ENCODE peak calls at places on chromosomes 2 and 18, in seven cellular contexts. One of them, this sample, is unnamed. For H3K4me1, the result is how much of the 10 kb centered on the place peaks cover.

GRCh38 chr2:44005831-44006230 is 10.0 kb upstream of the LRPPRC start:
- DNase-seq in fibroblast of lung: no peak
- DNase-seq in esophagus muscularis mucosa: no peak
- DNase-seq in IMR-90: peak
- DNase-seq in effector memory CD4-positive, alpha-beta T cell: no peak
- DNase-seq in astrocyte: peak
- DNase-seq in mesenchymal stem cell: no peak
- DNase-seq in this sample: no peak

GRCh38 chr2:173419506-173419905 is 64.8 kb downstream of the CDCA7 start:
- DNase-seq in fibroblast of lung: no peak
- DNase-seq in esophagus muscularis mucosa: no peak
- DNase-seq in IMR-90: no peak
- DNase-seq in effector memory CD4-positive, alpha-beta T cell: no peak
- DNase-seq in astrocyte: no peak
- DNase-seq in mesenchymal stem cell: no peak
- DNase-seq in this sample: no peak

GRCh38 chr2:233706720-233707119 is 6.0 kb upstream of the UGT1A5 start:
- DNase-seq in fibroblast of lung: no peak
- DNase-seq in esophagus muscularis mucosa: no peak
- DNase-seq in IMR-90: peak
- DNase-seq in effector memory CD4-positive, alpha-beta T cell: no peak
- DNase-seq in astrocyte: peak
- DNase-seq in mesenchymal stem cell: peak
- DNase-seq in this sample: no peak

GRCh38 chr2:191351298-191351697 is 106.1 kb downstream of the MYO1B start:
- DNase-seq in fibroblast of lung: no peak
- DNase-seq in esophagus muscularis mucosa: no peak
- DNase-seq in IMR-90: peak
- DNase-seq in effector memory CD4-positive, alpha-beta T cell: no peak
- DNase-seq in astrocyte: peak
- DNase-seq in mesenchymal stem cell: no peak
- DNase-seq in this sample: no peak

GRCh38 chr18:59075923-59076322 is 63.8 kb upstream of the SEC11C start:
- DNase-seq in fibroblast of lung: no peak
- DNase-seq in esophagus muscularis mucosa: no peak
- DNase-seq in IMR-90: no peak
- DNase-seq in effector memory CD4-positive, alpha-beta T cell: no peak
- DNase-seq in astrocyte: no peak
- DNase-seq in mesenchymal stem cell: no peak
- DNase-seq in this sample: no peak

GRCh38 chr2:218187650-218188025 is 20.9 kb upstream of the CXCR1 start:
- DNase-seq in fibroblast of lung: no peak
- DNase-seq in esophagus muscularis mucosa: no peak
- DNase-seq in IMR-90: no peak
- DNase-seq in effector memory CD4-positive, alpha-beta T cell: no peak
- DNase-seq in astrocyte: no peak
- DNase-seq in mesenchymal stem cell: no peak
- DNase-seq in this sample: no peak

GRCh38 chr2:20443276-20443920 is 3.5 kb upstream of the RHOB start:
- DNase-seq in fibroblast of lung: peak
- DNase-seq in esophagus muscularis mucosa: no peak
- DNase-seq in IMR-90: peak
- DNase-seq in effector memory CD4-positive, alpha-beta T cell: no peak
- DNase-seq in astrocyte: no peak
- DNase-seq in mesenchymal stem cell: peak
- DNase-seq in this sample: no peak

GRCh38 chr2:165584126-165584525 is 114.6 kb downstream of the CSRNP3 start:
- DNase-seq in fibroblast of lung: no peak
- DNase-seq in esophagus muscularis mucosa: no peak
- DNase-seq in IMR-90: no peak
- DNase-seq in effector memory CD4-positive, alpha-beta T cell: no peak
- DNase-seq in astrocyte: no peak
- DNase-seq in mesenchymal stem cell: no peak
- DNase-seq in this sample: no peak

GRCh38 chr2:178386951-178387602 is 63.9 kb downstream of the PRKRA start:
- DNase-seq in fibroblast of lung: no peak
- DNase-seq in esophagus muscularis mucosa: no peak
- DNase-seq in IMR-90: peak
- DNase-seq in effector memory CD4-positive, alpha-beta T cell: no peak
- DNase-seq in astrocyte: no peak
- DNase-seq in mesenchymal stem cell: peak
- DNase-seq in this sample: no peak

GRCh38 chr18:8536226-8536625 is 73.0 kb upstream of the RAB12 start:
- DNase-seq in fibroblast of lung: no peak
- DNase-seq in esophagus muscularis mucosa: no peak
- DNase-seq in IMR-90: no peak
- DNase-seq in effector memory CD4-positive, alpha-beta T cell: no peak
- DNase-seq in astrocyte: no peak
- DNase-seq in mesenchymal stem cell: no peak
- DNase-seq in this sample: no peak

GRCh38 chr2:202642567-202642966 is 7.8 kb downstream of the FAM117B start:
- DNase-seq in fibroblast of lung: no peak
- DNase-seq in esophagus muscularis mucosa: no peak
- DNase-seq in IMR-90: no peak
- DNase-seq in effector memory CD4-positive, alpha-beta T cell: no peak
- DNase-seq in astrocyte: no peak
- DNase-seq in mesenchymal stem cell: no peak
- DNase-seq in this sample: no peak

GRCh38 chr18:13221821-13222220 is 3.3 kb downstream of the LDLRAD4 start:
- DNase-seq in fibroblast of lung: peak
- DNase-seq in esophagus muscularis mucosa: no peak
- DNase-seq in IMR-90: no peak
- DNase-seq in effector memory CD4-positive, alpha-beta T cell: no peak
- DNase-seq in astrocyte: peak
- DNase-seq in mesenchymal stem cell: peak
- DNase-seq in this sample: no peak

GRCh38 chr18:48676346-48676745 is 137.5 kb downstream of the CTIF start:
- DNase-seq in fibroblast of lung: no peak
- DNase-seq in esophagus muscularis mucosa: no peak
- DNase-seq in IMR-90: no peak
- DNase-seq in effector memory CD4-positive, alpha-beta T cell: no peak
- DNase-seq in astrocyte: no peak
- DNase-seq in mesenchymal stem cell: no peak
- DNase-seq in this sample: no peak

GRCh38 chr2:222525776-222526175 is 101.4 kb downstream of the SGPP2 start:
- DNase-seq in fibroblast of lung: no peak
- DNase-seq in esophagus muscularis mucosa: no peak
- DNase-seq in IMR-90: no peak
- DNase-seq in effector memory CD4-positive, alpha-beta T cell: no peak
- DNase-seq in astrocyte: no peak
- DNase-seq in mesenchymal stem cell: no peak
- DNase-seq in this sample: no peak

GRCh38 chr2:68806511-68807109 is 64.6 kb downstream of the BMP10 start:
- DNase-seq in fibroblast of lung: peak
- DNase-seq in esophagus muscularis mucosa: peak
- DNase-seq in IMR-90: peak
- DNase-seq in effector memory CD4-positive, alpha-beta T cell: no peak
- DNase-seq in astrocyte: peak
- DNase-seq in mesenchymal stem cell: peak
- DNase-seq in this sample: no peak

GRCh38 chr2:137975280-137976271 is 11.3 kb downstream of the HNMT start:
- DNase-seq in fibroblast of lung: no peak
- DNase-seq in esophagus muscularis mucosa: no peak
- DNase-seq in IMR-90: no peak
- DNase-seq in effector memory CD4-positive, alpha-beta T cell: no peak
- DNase-seq in astrocyte: no peak
- DNase-seq in mesenchymal stem cell: no peak
- DNase-seq in this sample: no peak

GRCh38 chr2:12764075-12764722 is 47.5 kb downstream of the TRIB2 start:
- DNase-seq in fibroblast of lung: peak
- DNase-seq in esophagus muscularis mucosa: no peak
- DNase-seq in IMR-90: peak
- DNase-seq in effector memory CD4-positive, alpha-beta T cell: no peak
- DNase-seq in astrocyte: peak
- DNase-seq in mesenchymal stem cell: no peak
- DNase-seq in this sample: no peak

GRCh38 chr18:52288403-52289004 is 51.5 kb upstream of the DCC start:
- DNase-seq in fibroblast of lung: no peak
- DNase-seq in esophagus muscularis mucosa: no peak
- DNase-seq in IMR-90: no peak
- DNase-seq in effector memory CD4-positive, alpha-beta T cell: no peak
- DNase-seq in astrocyte: no peak
- DNase-seq in mesenchymal stem cell: no peak
- DNase-seq in this sample: no peak

GRCh38 chr2:70039366-70039765 is 47.9 kb upstream of the PCBP1 start:
- DNase-seq in fibroblast of lung: no peak
- DNase-seq in esophagus muscularis mucosa: no peak
- DNase-seq in IMR-90: no peak
- DNase-seq in effector memory CD4-positive, alpha-beta T cell: no peak
- DNase-seq in astrocyte: no peak
- DNase-seq in mesenchymal stem cell: no peak
- DNase-seq in this sample: no peak
- H3K4me1 ChIP-seq in fibroblast of lung: under half
- H3K4me1 ChIP-seq in esophagus muscularis mucosa: under half
- H3K4me1 ChIP-seq in IMR-90: under half
- H3K4me1 ChIP-seq in effector memory CD4-positive, alpha-beta T cell: under half
- H3K4me1 ChIP-seq in astrocyte: under half
- H3K4me1 ChIP-seq in mesenchymal stem cell: under half
- H3K4me1 ChIP-seq in this sample: under half

GRCh38 chr18:31491586-31491985 is 6.4 kb upstream of the DSG2 start:
- DNase-seq in fibroblast of lung: no peak
- DNase-seq in esophagus muscularis mucosa: no peak
- DNase-seq in IMR-90: no peak
- DNase-seq in effector memory CD4-positive, alpha-beta T cell: no peak
- DNase-seq in astrocyte: no peak
- DNase-seq in mesenchymal stem cell: no peak
- DNase-seq in this sample: no peak

GRCh38 chr18:31490387-31490786 is 7.6 kb upstream of the DSG2 start:
- DNase-seq in fibroblast of lung: no peak
- DNase-seq in esophagus muscularis mucosa: no peak
- DNase-seq in IMR-90: no peak
- DNase-seq in effector memory CD4-positive, alpha-beta T cell: no peak
- DNase-seq in astrocyte: peak
- DNase-seq in mesenchymal stem cell: no peak
- DNase-seq in this sample: no peak

GRCh38 chr18:31489311-31489710 is 8.7 kb upstream of the DSG2 start:
- DNase-seq in fibroblast of lung: no peak
- DNase-seq in esophagus muscularis mucosa: no peak
- DNase-seq in IMR-90: no peak
- DNase-seq in effector memory CD4-positive, alpha-beta T cell: no peak
- DNase-seq in astrocyte: peak
- DNase-seq in mesenchymal stem cell: no peak
- DNase-seq in this sample: no peak

GRCh38 chr18:31492671-31493070 is 5.3 kb upstream of the DSG2 start:
- DNase-seq in fibroblast of lung: no peak
- DNase-seq in esophagus muscularis mucosa: no peak
- DNase-seq in IMR-90: no peak
- DNase-seq in effector memory CD4-positive, alpha-beta T cell: no peak
- DNase-seq in astrocyte: no peak
- DNase-seq in mesenchymal stem cell: no peak
- DNase-seq in this sample: no peak

GRCh38 chr18:31490838-31491237 is 7.1 kb upstream of the DSG2 start:
- DNase-seq in fibroblast of lung: no peak
- DNase-seq in esophagus muscularis mucosa: no peak
- DNase-seq in IMR-90: no peak
- DNase-seq in effector memory CD4-positive, alpha-beta T cell: no peak
- DNase-seq in astrocyte: no peak
- DNase-seq in mesenchymal stem cell: no peak
- DNase-seq in this sample: no peak
- H3K4me1 ChIP-seq in fibroblast of lung: under half
- H3K4me1 ChIP-seq in esophagus muscularis mucosa: under half
- H3K4me1 ChIP-seq in IMR-90: under half
- H3K4me1 ChIP-seq in effector memory CD4-positive, alpha-beta T cell: under half
- H3K4me1 ChIP-seq in astrocyte: under half
- H3K4me1 ChIP-seq in mesenchymal stem cell: under half
- H3K4me1 ChIP-seq in this sample: under half

GRCh38 chr2:105378921-105379383 is 19.9 kb downstream of the FHL2 start:
- DNase-seq in fibroblast of lung: no peak
- DNase-seq in esophagus muscularis mucosa: no peak
- DNase-seq in IMR-90: no peak
- DNase-seq in effector memory CD4-positive, alpha-beta T cell: no peak
- DNase-seq in astrocyte: no peak
- DNase-seq in mesenchymal stem cell: no peak
- DNase-seq in this sample: no peak

GRCh38 chr2:105377871-105378270 is 21.0 kb downstream of the FHL2 start:
- DNase-seq in fibroblast of lung: no peak
- DNase-seq in esophagus muscularis mucosa: no peak
- DNase-seq in IMR-90: no peak
- DNase-seq in effector memory CD4-positive, alpha-beta T cell: no peak
- DNase-seq in astrocyte: no peak
- DNase-seq in mesenchymal stem cell: no peak
- DNase-seq in this sample: no peak

GRCh38 chr2:105376789-105377231 is 22.0 kb downstream of the FHL2 start:
- DNase-seq in fibroblast of lung: peak
- DNase-seq in esophagus muscularis mucosa: no peak
- DNase-seq in IMR-90: peak
- DNase-seq in effector memory CD4-positive, alpha-beta T cell: no peak
- DNase-seq in astrocyte: peak
- DNase-seq in mesenchymal stem cell: peak
- DNase-seq in this sample: no peak

GRCh38 chr2:105379741-105380186 is 19.1 kb downstream of the FHL2 start:
- DNase-seq in fibroblast of lung: no peak
- DNase-seq in esophagus muscularis mucosa: no peak
- DNase-seq in IMR-90: no peak
- DNase-seq in effector memory CD4-positive, alpha-beta T cell: no peak
- DNase-seq in astrocyte: no peak
- DNase-seq in mesenchymal stem cell: no peak
- DNase-seq in this sample: no peak

DNA sequence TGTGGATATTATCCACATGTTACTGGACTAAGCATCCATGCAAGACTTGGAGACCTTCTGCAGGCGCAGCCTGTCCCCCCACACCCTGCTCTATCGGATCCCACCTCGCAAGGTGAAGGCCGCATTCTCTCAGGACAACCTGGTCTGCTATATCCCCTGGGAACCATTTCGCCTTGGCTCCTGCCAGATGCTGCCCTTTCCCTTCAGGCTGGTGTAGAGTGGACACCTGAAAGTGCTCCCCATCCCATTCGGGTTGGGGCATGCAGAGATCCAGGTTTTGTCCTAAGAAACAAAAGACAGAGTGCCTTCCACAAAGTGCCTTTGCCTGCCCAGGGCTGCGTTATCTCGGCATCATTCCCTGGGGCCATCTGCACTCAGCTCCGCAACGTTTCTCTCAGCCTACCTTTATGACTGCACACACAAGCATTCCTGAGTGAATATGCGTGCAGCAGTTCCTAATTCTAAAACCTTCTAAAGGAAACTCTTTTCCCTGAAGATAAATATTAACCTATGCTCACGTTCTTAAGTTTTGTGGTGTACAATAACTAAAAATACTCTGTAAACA is 20.5 kb downstream of the FHL2 start:
- DNase-seq in fibroblast of lung: no peak
- DNase-seq in esophagus muscularis mucosa: no peak
- DNase-seq in IMR-90: no peak
- DNase-seq in effector memory CD4-positive, alpha-beta T cell: no peak
- DNase-seq in astrocyte: no peak
- DNase-seq in mesenchymal stem cell: no peak
- DNase-seq in this sample: no peak
- H3K4me1 ChIP-seq in fibroblast of lung: half or more
- H3K4me1 ChIP-seq in esophagus muscularis mucosa: half or more
- H3K4me1 ChIP-seq in IMR-90: half or more
- H3K4me1 ChIP-seq in effector memory CD4-positive, alpha-beta T cell: under half
- H3K4me1 ChIP-seq in astrocyte: half or more
- H3K4me1 ChIP-seq in mesenchymal stem cell: under half
- H3K4me1 ChIP-seq in this sample: under half

DNA sequence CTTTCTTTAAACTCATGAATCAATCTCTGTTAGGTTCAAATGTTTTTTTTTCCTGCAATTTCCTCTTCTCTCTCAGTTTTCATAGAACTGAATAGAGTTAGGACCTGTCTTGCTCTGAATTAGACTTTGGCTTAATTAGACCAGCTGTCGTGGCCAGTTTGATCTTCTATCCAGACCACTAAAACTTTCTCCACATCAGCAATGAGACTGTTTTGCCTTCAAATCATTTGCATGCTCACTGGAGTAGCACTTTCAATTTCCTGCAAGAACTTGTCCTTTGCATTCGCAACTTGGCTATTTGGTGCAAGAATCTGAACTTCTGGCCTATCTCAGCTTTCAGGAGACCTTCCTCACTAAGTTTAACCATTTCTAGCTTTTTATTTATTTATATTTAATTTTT is 2002.2 kb upstream of the PIK3C3 start:
- DNase-seq in fibroblast of lung: no peak
- DNase-seq in esophagus muscularis mucosa: no peak
- DNase-seq in IMR-90: no peak
- DNase-seq in effector memory CD4-positive, alpha-beta T cell: no peak
- DNase-seq in astrocyte: no peak
- DNase-seq in mesenchymal stem cell: no peak
- DNase-seq in this sample: no peak
- H3K4me1 ChIP-seq in fibroblast of lung: under half
- H3K4me1 ChIP-seq in esophagus muscularis mucosa: under half
- H3K4me1 ChIP-seq in IMR-90: under half
- H3K4me1 ChIP-seq in effector memory CD4-positive, alpha-beta T cell: under half
- H3K4me1 ChIP-seq in astrocyte: under half
- H3K4me1 ChIP-seq in mesenchymal stem cell: under half
- H3K4me1 ChIP-seq in this sample: under half

This sample was measured in CD4-positive, CD25-positive, alpha-beta regulatory T cell.